ENCODE peak calls at places on chromosomes 6 and 20, in eight cellular contexts. M, T, P, S, J, U, K and W are unnamed samples.

GRCh38 chr20:10673176-10673830 is 496 bp downstream of the JAG1 start:
- DNase-seq in M (peak), K (peak), P (no peak), S (no peak), T (peak), J (no peak), U (peak), W (peak)

GRCh38 chr6:6125495-6125894 is 118.8 kb upstream of the NRN1 start:
- DNase-seq in P (no peak), J (no peak), K (no peak), U (no peak), T (no peak), M (no peak), S (no peak), W (peak)

GRCh38 chr6:6379573-6379972 is 59.1 kb upstream of the F13A1 start:
- DNase-seq in M (no peak), U (no peak), J (no peak), S (no peak), P (no peak), T (peak), K (no peak), W (no peak)

GRCh38 chr20:48738399-48739304 is 89.1 kb downstream of the PREX1 start:
- DNase-seq in U (no peak), S (no peak), T (no peak), K (peak), M (no peak), J (no peak), P (no peak), W (no peak)

GRCh38 chr6:155126727-155127439 is 131.8 kb downstream of the TIAM2 start:
- DNase-seq in S (no peak), T (peak), P (no peak), K (peak), M (peak), J (no peak), U (no peak), W (peak)

GRCh38 chr20:4038047-4038459 is 22.7 kb upstream of the RNF24 start:
- DNase-seq in J (no peak), M (peak), P (peak), K (peak), U (no peak), S (no peak), T (peak), W (peak)

GRCh38 chr6:112049051-112049799 is 4.7 kb upstream of the CCN6 start:
- DNase-seq in T (no peak), P (no peak), K (no peak), J (no peak), M (no peak), U (no peak), S (no peak), W (peak)

GRCh38 chr6:157312733-157313132 is 10.6 kb downstream of the TMEM242 start:
- DNase-seq in J (no peak), K (no peak), P (no peak), S (no peak), U (no peak), M (no peak), T (peak), W (peak)

GRCh38 chr6:134621858-134622257 is 303.9 kb upstream of the SGK1 start:
- DNase-seq in T (no peak), J (no peak), U (no peak), P (no peak), M (peak), K (no peak), S (no peak), W (peak)

GRCh38 chr6:114281496-114281895 is 61.3 kb downstream of the HS3ST5 start:
- DNase-seq in K (no peak), P (no peak), J (no peak), T (peak), M (no peak), S (no peak), U (no peak), W (no peak)

GRCh38 chr6:53023323-53023722 is 28.2 kb upstream of the GSTA4 start:
- DNase-seq in M (no peak), U (no peak), S (peak), J (no peak), K (no peak), P (no peak), T (no peak), W (no peak)

GRCh38 chr6:157269261-157269794 is 54.0 kb downstream of the TMEM242 start:
- DNase-seq in S (no peak), K (no peak), U (peak), M (peak), J (no peak), T (no peak), P (no peak), W (peak)

GRCh38 chr6:89777455-89777854 is 42.1 kb downstream of the MDN1 start:
- DNase-seq in U (no peak), K (no peak), J (no peak), M (no peak), T (no peak), P (no peak), S (no peak), W (no peak)

GRCh38 chr6:34447915-34448314 is 18.0 kb upstream of the PACSIN1 start:
- DNase-seq in M (no peak), K (no peak), S (no peak), U (no peak), J (no peak), P (no peak), T (peak), W (no peak)

GRCh38 chr6:164554700-164555479 is 754.5 kb downstream of the C6orf118 start:
- DNase-seq in K (no peak), P (no peak), T (no peak), S (no peak), J (no peak), M (no peak), U (no peak), W (no peak)

GRCh38 chr6:146590492-146590891 is 8.3 kb upstream of the ADGB start:
- DNase-seq in P (no peak), U (no peak), M (no peak), S (no peak), T (no peak), K (no peak), J (no peak), W (no peak)

GRCh38 chr6:42745083-42745637 is 743 bp downstream of the TBCC start:
- DNase-seq in P (no peak), K (peak), M (no peak), U (peak), J (no peak), S (no peak), T (peak), W (peak)

GRCh38 chr6:15962449-15962764 is 166.5 kb upstream of the MYLIP start:
- DNase-seq in M (peak), U (peak), T (no peak), J (peak), K (no peak), P (peak), S (no peak), W (peak)

GRCh38 chr6:98458713-98459112 is 375.7 kb upstream of the POU3F2 start:
- DNase-seq in U (no peak), T (no peak), S (no peak), K (no peak), M (no peak), J (no peak), P (no peak), W (no peak)

GRCh38 chr6:152129606-152130249 is 322.2 kb downstream of the ESR1 start:
- DNase-seq in J (no peak), U (peak), K (no peak), M (peak), T (no peak), S (no peak), P (peak), W (peak)

GRCh38 chr20:63475209-63475608 is 2.8 kb upstream of the KCNQ2 start:
- DNase-seq in J (no peak), P (no peak), M (peak), U (peak), S (no peak), K (peak), T (peak), W (peak)

GRCh38 chr6:91317247-91317646 is 730.4 kb upstream of the MAP3K7 start:
- DNase-seq in J (no peak), U (no peak), K (no peak), M (no peak), T (no peak), P (no peak), S (no peak), W (no peak)

GRCh38 chr6:156787569-156788492 is 10.7 kb downstream of the ARID1B start:
- DNase-seq in S (no peak), M (no peak), J (no peak), U (no peak), T (no peak), K (no peak), P (no peak), W (peak)

GRCh38 chr6:160170018-160170680 is 48.5 kb downstream of the SLC22A1 start:
- DNase-seq in J (no peak), U (no peak), M (no peak), S (no peak), T (peak), K (no peak), P (no peak), W (no peak)

GRCh38 chr6:424741-425417 is 33.3 kb downstream of the IRF4 start:
- DNase-seq in U (no peak), S (no peak), J (no peak), P (no peak), T (peak), M (no peak), K (no peak), W (no peak)

GRCh38 chr6:25468881-25469280 is 183.1 kb upstream of the SCGN start:
- DNase-seq in S (no peak), T (no peak), J (no peak), K (no peak), P (no peak), U (no peak), M (no peak), W (no peak)

GRCh38 chr6:83867527-83868161 is 8.2 kb downstream of the CYB5R4 start:
- DNase-seq in M (peak), K (peak), T (peak), U (no peak), P (peak), S (no peak), J (peak), W (peak)

GRCh38 chr6:16950311-16950710 is 151.5 kb upstream of the STMND1 start:
- DNase-seq in P (no peak), K (no peak), S (no peak), M (no peak), U (no peak), T (no peak), J (no peak), W (no peak)

GRCh38 chr20:33490023-33490933 is at the start of gene CBFA2T2:
- DNase-seq in P (no peak), S (no peak), M (no peak), J (peak), K (peak), U (no peak), T (no peak), W (peak)